ENCODE peak calls at places on chromosomes 13 and 19, in nine cellular contexts. N is B cell, J is NCI-H1092 treated with DMSO at 0.1 percent for 48 hours, Z is germinal center, Y is GM12865, M is AG09309, E is heart left ventricle, A is T-cell, R is ELR. U is an unnamed sample.

GRCh38 chr19:34332027-34332786 is 32.8 kb upstream of the GPI start:
- DNase-seq in N (no peak), J (no peak), Z (no peak), Y (no peak), M (no peak), E (no peak), A (no peak), R (peak; percentile 42), U (no peak)

GRCh38 chr13:114027046-114027760 is 53.3 kb upstream of the C13orf46 start:
- DNase-seq in N (no peak), J (no peak), Z (peak; percentile 46), Y (no peak), M (no peak), E (peak; percentile 62), A (no peak), R (no peak), U (no peak)

GRCh38 chr13:83532809-83533208 is 349.5 kb downstream of the SLITRK1 start:
- DNase-seq in N (no peak), J (no peak), Z (no peak), Y (no peak), M (no peak), E (no peak), A (no peak), R (no peak), U (no peak)

GRCh38 chr19:43950834-43951626 is at the start of gene ZNF221:
- DNase-seq in N (peak; percentile 77), J (peak; percentile 86), Z (peak; percentile 74), Y (peak; percentile 94), M (peak; percentile 95), E (peak; percentile 91), A (peak; percentile 3), R (peak; percentile 98), U (peak; percentile 60)

GRCh38 chr13:93425411-93425810 is 198.8 kb downstream of the GPC6 start:
- DNase-seq in N (no peak), J (no peak), Z (no peak), Y (no peak), M (no peak), E (no peak), A (no peak), R (no peak), U (no peak)

GRCh38 chr19:12668937-12669271 is 2.3 kb downstream of the WDR83 start:
- DNase-seq in N (peak; percentile 80), J (no peak), Z (peak; percentile 48), Y (peak; percentile 66), M (no peak), E (peak; percentile 46), A (peak; percentile 68), R (peak; percentile 86), U (peak; percentile 43)

GRCh38 chr13:114144606-114145244 is 12.3 kb upstream of the RASA3 start:
- DNase-seq in N (no peak), J (no peak), Z (no peak), Y (no peak), M (no peak), E (no peak), A (no peak), R (no peak), U (no peak)

GRCh38 chr19:33409035-33409434 is 35.5 kb downstream of the CEBPG start:
- DNase-seq in N (no peak), J (no peak), Z (no peak), Y (no peak), M (no peak), E (no peak), A (no peak), R (no peak), U (no peak)

GRCh38 chr19:8109890-8110662 is 39.3 kb downstream of the FBN3 start:
- DNase-seq in N (no peak), J (no peak), Z (no peak), Y (no peak), M (no peak), E (no peak), A (no peak), R (no peak), U (no peak)

GRCh38 chr13:110307697-110308376 is 753 bp downstream of the COL4A2 start:
- DNase-seq in N (no peak), J (no peak), Z (no peak), Y (no peak), M (no peak), E (peak; percentile 41), A (no peak), R (peak; percentile 51), U (no peak)

GRCh38 chr19:46371371-46371901 is 24.5 kb downstream of the PPP5C start:
- DNase-seq in N (no peak), J (no peak), Z (no peak), Y (no peak), M (no peak), E (no peak), A (no peak), R (no peak), U (no peak)

GRCh38 chr13:109725297-109725696 is 61.1 kb downstream of the IRS2 start:
- DNase-seq in N (no peak), J (no peak), Z (no peak), Y (no peak), M (no peak), E (no peak), A (no peak), R (no peak), U (no peak)

GRCh38 chr13:33352023-33352422 is 66.5 kb upstream of the STARD13 start:
- DNase-seq in N (no peak), J (peak; percentile 81), Z (no peak), Y (no peak), M (no peak), E (no peak), A (no peak), R (no peak), U (no peak)

GRCh38 chr19:15101479-15102082 is 5.6 kb upstream of the SYDE1 start:
- DNase-seq in N (peak; percentile 42), J (peak; percentile 1), Z (peak; percentile 37), Y (peak; percentile 59), M (no peak), E (no peak), A (peak; percentile 17), R (peak; percentile 56), U (peak; percentile 33)

GRCh38 chr13:72643339-72643989 is 84.0 kb downstream of the MZT1 start:
- DNase-seq in N (peak; percentile 16), J (peak; percentile 11), Z (peak; percentile 7), Y (peak; percentile 56), M (peak; percentile 3), E (no peak), A (peak; percentile 8), R (peak; percentile 65), U (peak; percentile 62)

GRCh38 chr13:72839831-72840426 is 58.0 kb downstream of the PIBF1 start:
- DNase-seq in N (peak; percentile 30), J (peak; percentile 14), Z (peak; percentile 53), Y (peak; percentile 65), M (peak; percentile 5), E (no peak), A (peak; percentile 8), R (peak; percentile 67), U (peak; percentile 12)

GRCh38 chr19:42629191-42629590 is 34.5 kb upstream of the CEACAM8 start:
- DNase-seq in N (no peak), J (no peak), Z (no peak), Y (no peak), M (no peak), E (no peak), A (no peak), R (peak; percentile 28), U (no peak)

GRCh38 chr19:52991484-52991883 is 22.2 kb upstream of the ERVV-1 start:
- DNase-seq in N (no peak), J (no peak), Z (no peak), Y (no peak), M (peak; percentile 2), E (no peak), A (no peak), R (peak; percentile 95), U (no peak)

GRCh38 chr19:37007587-37008220 is 70.5 kb upstream of the ZNF420 start:
- DNase-seq in N (peak; percentile 78), J (peak; percentile 56), Z (peak; percentile 51), Y (no peak), M (peak; percentile 7), E (peak; percentile 74), A (peak; percentile 2), R (no peak), U (peak; percentile 12)

GRCh38 chr19:12974301-12975220 is 5.2 kb downstream of the DAND5 start:
- DNase-seq in N (no peak), J (peak; percentile 31), Z (no peak), Y (no peak), M (no peak), E (no peak), A (no peak), R (no peak), U (no peak)

GRCh38 chr13:36192166-36192565 is 22.2 kb downstream of the SOHLH2 start:
- DNase-seq in N (no peak), J (no peak), Z (no peak), Y (no peak), M (no peak), E (no peak), A (no peak), R (no peak), U (no peak)

GRCh38 chr13:48233097-48233885 is at the start of gene ITM2B:
- DNase-seq in N (peak; percentile 75), J (peak; percentile 50), Z (peak; percentile 77), Y (peak; percentile 62), M (no peak), E (peak; percentile 87), A (peak; percentile 40), R (peak; percentile 82), U (no peak)

GRCh38 chr19:37855098-37855497 is 51.3 kb downstream of the WDR87 start:
- DNase-seq in N (peak; percentile 79), J (peak; percentile 48), Z (peak; percentile 87), Y (peak; percentile 2), M (no peak), E (peak; percentile 22), A (no peak), R (no peak), U (no peak)

GRCh38 chr19:12641456-12641855 is 25.1 kb downstream of the MAN2B1 start:
- DNase-seq in N (no peak), J (no peak), Z (no peak), Y (no peak), M (no peak), E (no peak), A (no peak), R (no peak), U (no peak)

GRCh38 chr19:956747-957451 is 27.2 kb upstream of the WDR18 start:
- DNase-seq in N (no peak), J (no peak), Z (no peak), Y (no peak), M (no peak), E (no peak), A (no peak), R (peak; percentile 65), U (no peak)

GRCh38 chr13:33218020-33218419 is 67.5 kb downstream of the STARD13 start:
- DNase-seq in N (no peak), J (no peak), Z (no peak), Y (no peak), M (no peak), E (no peak), A (no peak), R (peak; percentile 45), U (no peak)

GRCh38 chr19:6586056-6586455 is 4.9 kb downstream of the CD70 start:
- DNase-seq in N (no peak), J (no peak), Z (no peak), Y (no peak), M (no peak), E (no peak), A (no peak), R (no peak), U (no peak)

GRCh38 chr19:40523322-40524047 is 53.2 kb upstream of the SHKBP1 start:
- DNase-seq in N (peak; percentile 43), J (peak; percentile 41), Z (peak; percentile 60), Y (peak; percentile 67), M (peak; percentile 3), E (no peak), A (peak; percentile 25), R (peak; percentile 78), U (peak; percentile 56)

GRCh38 chr13:37905736-37906135 is 36.2 kb upstream of the TRPC4 start:
- DNase-seq in N (no peak), J (no peak), Z (no peak), Y (no peak), M (no peak), E (no peak), A (no peak), R (no peak), U (no peak)

GRCh38 chr13:63954683-63955082 is 2539.0 kb upstream of the PCDH20 start:
- DNase-seq in N (no peak), J (no peak), Z (no peak), Y (no peak), M (no peak), E (no peak), A (no peak), R (no peak), U (no peak)

GRCh38 chr13:112819816-112820215 is 130.0 kb downstream of the ATP11A start:
- DNase-seq in N (no peak), J (no peak), Z (no peak), Y (no peak), M (no peak), E (peak; percentile 16), A (no peak), R (no peak), U (no peak)